ENCODE peak calls at places on chromosomes 6 and 20, in five cellular contexts. Z is transverse colon, T is cardiac muscle cell, G is ovary, I is AG04450. P is an unnamed sample.

GRCh38 chr6:56786256-56786655 is 143.6 kb upstream of the DST start:
- DNase-seq in Z (no peak), T (no peak), G (no peak), I (no peak), P (no peak)

GRCh38 chr20:7926767-7927166 is 13.5 kb downstream of the HAO1 start:
- DNase-seq in Z (no peak), T (peak; percentile 5), G (no peak), I (no peak), P (peak; percentile 9)

GRCh38 chr6:126341126-126341525 is 1.2 kb downstream of the CENPW start:
- DNase-seq in Z (no peak), T (no peak), G (no peak), I (no peak), P (no peak)

GRCh38 chr20:47318596-47319516 is 37.6 kb downstream of the ZMYND8 start:
- DNase-seq in Z (peak; percentile 78), T (peak; percentile 84), G (peak; percentile 83), I (no peak), P (peak; percentile 96)

GRCh38 chr6:150435832-150436231 is 67.0 kb downstream of the IYD start:
- DNase-seq in Z (no peak), T (no peak), G (no peak), I (no peak), P (no peak)

GRCh38 chr6:107154131-107154906 is 39.0 kb upstream of the BEND3 start:
- DNase-seq in Z (peak; percentile 26), T (no peak), G (no peak), I (no peak), P (peak; percentile 58)

GRCh38 chr20:15491564-15491963 is 1081.7 kb downstream of the KIF16B start:
- DNase-seq in Z (no peak), T (no peak), G (no peak), I (no peak), P (no peak)

GRCh38 chr20:51373713-51374481 is 168.6 kb downstream of the NFATC2 start:
- DNase-seq in Z (no peak), T (peak; percentile 73), G (no peak), I (no peak), P (no peak)

GRCh38 chr6:29845405-29846006 is 17.9 kb downstream of the HLA-G start:
- DNase-seq in Z (peak; percentile 47), T (no peak), G (no peak), I (no peak), P (no peak)

GRCh38 chr20:61435184-61435822 is 183.2 kb downstream of the CDH4 start:
- DNase-seq in Z (no peak), T (no peak), G (no peak), I (no peak), P (no peak)

GRCh38 chr20:63059684-63060056 is 52.9 kb upstream of the BHLHE23 start:
- DNase-seq in Z (no peak), T (no peak), G (no peak), I (no peak), P (no peak)

GRCh38 chr6:82076855-82077254 is 170.7 kb downstream of the IBTK start:
- DNase-seq in Z (no peak), T (no peak), G (no peak), I (no peak), P (no peak)

GRCh38 chr20:41363601-41364000 is 3.0 kb downstream of the EMILIN3 start:
- DNase-seq in Z (no peak), T (no peak), G (no peak), I (no peak), P (no peak)

GRCh38 chr6:37324131-37325033 is 29.4 kb upstream of the RNF8 start:
- DNase-seq in Z (no peak), T (no peak), G (no peak), I (no peak), P (no peak)

GRCh38 chr20:15039088-15039762 is 701.8 kb upstream of the FLRT3 start:
- DNase-seq in Z (no peak), T (no peak), G (no peak), I (no peak), P (no peak)

GRCh38 chr6:2038096-2038495 is 207.3 kb downstream of the GMDS start:
- DNase-seq in Z (peak; percentile 14), T (no peak), G (no peak), I (no peak), P (no peak)

GRCh38 chr6:125745281-125746018 is 4.0 kb upstream of the HEY2 start:
- DNase-seq in Z (no peak), T (peak; percentile 57), G (no peak), I (no peak), P (no peak)

GRCh38 chr6:139711714-139712585 is 337.5 kb upstream of the CITED2 start:
- DNase-seq in Z (no peak), T (no peak), G (no peak), I (no peak), P (no peak)

GRCh38 chr6:16669227-16669626 is 92.0 kb downstream of the ATXN1 start:
- DNase-seq in Z (peak; percentile 46), T (no peak), G (no peak), I (no peak), P (no peak)

DNA sequence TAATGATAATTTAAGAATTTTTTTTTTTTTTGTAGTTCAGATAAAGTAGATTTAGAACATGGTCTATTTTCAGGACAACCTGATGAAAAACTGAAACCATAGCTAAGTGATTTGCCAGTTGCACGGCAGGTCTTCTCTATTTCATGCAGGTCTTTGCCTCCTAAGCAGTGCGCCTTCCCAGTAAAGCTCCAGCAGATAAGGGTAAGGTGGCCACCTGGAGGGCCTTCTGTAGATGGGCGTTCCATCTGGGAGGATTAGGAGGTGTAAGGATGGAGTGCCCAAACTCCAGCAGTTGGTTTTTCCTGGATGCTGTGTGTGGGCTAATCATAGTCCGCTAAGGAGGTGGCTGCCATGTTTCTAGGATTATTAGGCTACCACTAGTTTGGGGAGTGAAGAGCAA is 107.1 kb downstream of the ARID1B start:
- DNase-seq in Z (no peak), T (no peak), G (no peak), I (no peak), P (no peak)
- TF ChIP-seq CTCF in Z (no peak), T (no peak), G (no peak), I (no peak), P (no peak)

GRCh38 chr6:17905611-17906592 is 81.5 kb downstream of the KIF13A start:
- DNase-seq in Z (no peak), T (no peak), G (no peak), I (no peak), P (no peak)
- H3K27ac ChIP-seq in Z (no peak overlapping the region), T (no peak overlapping the region), G (no peak overlapping the region), I (peak overlapping the region; percentile 81), P (peak overlapping the region; percentile 84)

GRCh38 chr6:131197716-131198115 is 62.4 kb downstream of the AKAP7 start:
- DNase-seq in Z (no peak), T (no peak), G (no peak), I (no peak), P (no peak)

DNA sequence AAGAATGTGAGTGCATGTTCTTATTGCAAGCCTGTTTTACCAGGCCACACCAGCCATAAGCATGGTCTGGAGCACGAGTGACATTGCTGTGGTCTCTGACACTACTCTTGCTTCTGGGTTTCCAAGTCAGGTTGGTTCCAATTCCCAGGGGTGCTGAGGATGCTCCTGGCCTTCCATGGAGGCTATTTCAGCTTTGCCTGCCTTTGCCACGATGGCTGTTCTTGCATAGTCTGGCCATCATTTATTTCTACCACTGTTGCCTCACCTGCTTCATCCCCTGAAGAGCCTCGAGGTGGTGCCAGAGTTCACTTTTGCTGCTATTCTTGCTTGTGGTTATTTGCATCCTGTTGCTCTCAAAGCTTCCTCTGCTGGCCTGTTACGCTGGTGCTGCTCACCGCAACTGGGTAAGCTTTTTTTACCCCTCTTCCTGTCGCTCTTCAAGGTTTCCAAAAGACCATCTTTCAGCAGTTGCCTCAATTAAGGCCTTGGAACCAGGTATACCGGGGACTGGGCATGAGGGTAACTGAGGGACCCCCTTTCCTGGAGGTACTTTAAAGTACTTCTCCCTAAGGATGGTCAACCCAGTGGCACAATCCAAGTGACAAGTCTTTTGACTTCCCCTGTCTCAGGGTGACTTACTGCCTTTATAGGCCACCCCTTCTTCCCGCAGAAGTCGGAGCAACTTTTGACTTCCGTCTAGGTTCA is 64.5 kb downstream of the AKAP7 start:
- DNase-seq in Z (peak; percentile 43), T (peak; percentile 70), G (no peak), I (no peak), P (peak; percentile 37)
- H3K4me3 ChIP-seq in Z (no peak overlapping the region), T (no peak overlapping the region), G (no peak overlapping the region), I (no peak overlapping the region), P (no peak overlapping the region)

GRCh38 chr6:143513410-143513809 is 1.9 kb upstream of the FUCA2 start:
- DNase-seq in Z (peak; percentile 65), T (peak; percentile 12), G (no peak), I (no peak), P (peak; percentile 7)
- TF ChIP-seq CTCF in Z (peak; percentile 39), T (peak; percentile 43), G (no peak), I (peak; percentile 37), P (no peak)

GRCh38 chr20:16674243-16674642 is 55.6 kb upstream of the SNRPB2 start:
- DNase-seq in Z (no peak), T (no peak), G (no peak), I (no peak), P (no peak)

GRCh38 chr20:16676895-16677294 is 52.9 kb upstream of the SNRPB2 start:
- DNase-seq in Z (no peak), T (no peak), G (no peak), I (no peak), P (no peak)

GRCh38 chr20:16672299-16672698 is 57.5 kb upstream of the SNRPB2 start:
- DNase-seq in Z (no peak), T (no peak), G (no peak), I (no peak), P (no peak)

GRCh38 chr20:16675165-16675564 is 54.7 kb upstream of the SNRPB2 start:
- DNase-seq in Z (no peak), T (no peak), G (no peak), I (no peak), P (no peak)

GRCh38 chr20:16671753-16672152 is 58.1 kb upstream of the SNRPB2 start:
- DNase-seq in Z (no peak), T (no peak), G (no peak), I (no peak), P (no peak)
- H3K27ac ChIP-seq in Z (no peak overlapping the region), T (no peak overlapping the region), G (no peak overlapping the region), I (no peak overlapping the region), P (no peak overlapping the region)

GRCh38 chr20:46307999-46308257 is 370 bp downstream of the CDH22 start:
- DNase-seq in Z (no peak), T (no peak), G (no peak), I (no peak), P (no peak)
- H3K4me3 ChIP-seq in Z (peak overlapping the region; percentile 37), T (peak overlapping the region; percentile 51), G (peak overlapping the region; percentile 20), I (no peak overlapping the region), P (no peak overlapping the region)

GRCh38 chr20:31593221-31594001 is 11.7 kb upstream of the ID1 start:
- DNase-seq in Z (peak; percentile 94), T (no peak), G (no peak), I (no peak), P (no peak)
- TF ChIP-seq CTCF in Z (no peak), T (peak; percentile 14), G (no peak), I (peak; percentile 10), P (no peak)

P was measured in thyroid gland.